ENCODE peak calls at places on chromosomes 16 and 17, in four cellular contexts. E, M, F and A are unnamed samples.

GRCh38 chr16:48053346-48053745 is 102.4 kb downstream of the ABCC12 start:
- DNase-seq in F (peak; percentile 2), M (peak; percentile 30), E (no peak), A (no peak)

GRCh38 chr16:76854234-76854633 is 336.8 kb upstream of the MON1B start:
- DNase-seq in M (no peak), E (no peak), F (no peak), A (no peak)

GRCh38 chr17:63529711-63530556 is 6.8 kb downstream of the KCNH6 start:
- DNase-seq in E (no peak), M (no peak), F (no peak), A (no peak)

GRCh38 chr17:62627904-62628603 is 584 bp downstream of the MRC2 start:
- DNase-seq in F (peak; percentile 55), E (no peak), M (no peak), A (no peak)

GRCh38 chr17:80364091-80364691 is 50.8 kb upstream of the ENDOV start:
- DNase-seq in E (no peak), M (peak; percentile 10), F (no peak), A (no peak)

GRCh38 chr16:12876778-12877177 is 24.6 kb upstream of the SHISA9 start:
- DNase-seq in F (no peak), E (no peak), M (no peak), A (no peak)

GRCh38 chr16:85555549-85556455 is 57.3 kb upstream of the GSE1 start:
- DNase-seq in F (no peak), E (peak; percentile 27), M (no peak), A (no peak)

GRCh38 chr16:59573528-59574271 is 839.6 kb upstream of the GOT2 start:
- DNase-seq in E (no peak), M (no peak), F (no peak), A (no peak)

GRCh38 chr16:66204761-66205160 is 161.7 kb upstream of the CDH5 start:
- DNase-seq in E (no peak), F (no peak), M (no peak), A (no peak)

GRCh38 chr17:44522883-44523671 is 19.9 kb upstream of the GPATCH8 start:
- DNase-seq in E (no peak), M (no peak), F (peak; percentile 73), A (peak; percentile 59)

GRCh38 chr17:78127240-78127887 is 1.2 kb downstream of the TMC6 start:
- DNase-seq in E (peak; percentile 72), M (no peak), F (no peak), A (peak; percentile 58)

GRCh38 chr16:13958438-13958837 is 38.5 kb downstream of the ERCC4 start:
- DNase-seq in F (no peak), M (no peak), E (no peak), A (peak; percentile 65)

GRCh38 chr16:86554599-86554916 is 477 bp downstream of the MTHFSD start:
- DNase-seq in M (no peak), F (peak; percentile 25), E (no peak), A (no peak)

GRCh38 chr16:49778202-49778601 is 77.7 kb downstream of the ZNF423 start:
- DNase-seq in E (no peak), F (no peak), M (no peak), A (no peak)

GRCh38 chr16:10616744-10617640 is 36.6 kb upstream of the EMP2 start:
- DNase-seq in F (no peak), E (no peak), M (no peak), A (peak; percentile 33)

GRCh38 chr17:7502171-7502847 is 18.1 kb downstream of the POLR2A start:
- DNase-seq in M (no peak), F (no peak), E (no peak), A (no peak)

GRCh38 chr16:14444979-14445810 is 184.9 kb downstream of the PARN start:
- DNase-seq in F (no peak), E (no peak), M (no peak), A (no peak)

GRCh38 chr17:73419051-73419450 is 107.2 kb upstream of the CDC42EP4 start:
- DNase-seq in F (no peak), E (no peak), M (no peak), A (no peak)

GRCh38 chr16:82108101-82108500 is 61.9 kb downstream of the MPHOSPH6 start:
- DNase-seq in M (no peak), E (no peak), F (no peak), A (no peak)

GRCh38 chr16:17831330-17831729 is 360.6 kb upstream of the XYLT1 start:
- DNase-seq in M (no peak), E (no peak), F (no peak), A (no peak)

GRCh38 chr17:9406046-9406631 is 169.5 kb downstream of the STX8 start:
- DNase-seq in M (no peak), E (no peak), F (no peak), A (no peak)

GRCh38 chr17:35788504-35788998 is 6.9 kb downstream of the MMP28 start:
- DNase-seq in E (no peak), M (no peak), F (no peak), A (no peak)

GRCh38 chr17:81703747-81704654 is 834 bp downstream of the MRPL12 start:
- DNase-seq in F (no peak), E (peak; percentile 28), M (no peak), A (no peak)

GRCh38 chr16:87065781-87066694 is 251.2 kb downstream of the C16orf95 start:
- DNase-seq in F (peak; percentile 66), E (no peak), M (no peak), A (no peak)

GRCh38 chr17:40730974-40731373 is 24.2 kb downstream of the KRT25 start:
- DNase-seq in F (no peak), E (no peak), M (no peak), A (no peak)

GRCh38 chr17:44152875-44153274 is 11.1 kb downstream of the HROB start:
- DNase-seq in M (no peak), E (no peak), F (no peak), A (no peak)

GRCh38 chr17:80786887-80787286 is 204.8 kb upstream of the CHMP6 start:
- DNase-seq in M (no peak), E (no peak), F (no peak), A (no peak)

GRCh38 chr17:40303009-40303657 is 5.8 kb upstream of the RARA start:
- DNase-seq in F (peak; percentile 85), M (peak; percentile 75), E (peak; percentile 61), A (no peak)

GRCh38 chr17:77487677-77488530 is 347.1 kb downstream of the SEC14L1 start:
- DNase-seq in M (no peak), F (no peak), E (no peak), A (no peak)

GRCh38 chr16:66842765-66843164 is 1.4 kb upstream of the CA7 start:
- DNase-seq in E (no peak), F (no peak), M (no peak), A (no peak)

GRCh38 chr16:56869513-56870270 is 4.7 kb downstream of the SLC12A3 start:
- DNase-seq in E (no peak), F (no peak), M (no peak), A (peak; percentile 23)

GRCh38 chr17:8285270-8286181 is 2.9 kb upstream of the RANGRF start:
- DNase-seq in F (no peak), E (no peak), M (no peak), A (peak; percentile 70)